ENCODE peak calls at places on chromosomes 16 and 17, in seven cellular contexts. S is NCI-H774, Q is lung, F is heart left ventricle, N is cardiac fibroblast, X is adrenal gland, M is EL. I is an unnamed sample.

GRCh38 chr16:81996664-81997529 is 14.4 kb downstream of the SDR42E1 start:
- DNase-seq in S (no peak), Q (no peak), F (no peak), N (peak; percentile 26), X (no peak), M (peak; percentile 76), I (peak; percentile 18)

GRCh38 chr17:35063514-35064223 is at the start of gene RFFL:
- DNase-seq in S (peak; percentile 86), Q (peak; percentile 91), F (peak; percentile 89), N (peak; percentile 96), X (peak; percentile 88), M (peak; percentile 98), I (peak; percentile 53)

GRCh38 chr17:73304438-73304837 is 7.4 kb downstream of the CDC42EP4 start:
- DNase-seq in S (no peak), Q (no peak), F (no peak), N (no peak), X (no peak), M (no peak), I (no peak)

GRCh38 chr17:35170968-35171771 is 23.0 kb downstream of the SLC35G3 start:
- DNase-seq in S (no peak), Q (no peak), F (no peak), N (peak; percentile 43), X (no peak), M (peak; percentile 35), I (peak; percentile 4)

GRCh38 chr17:4728124-4728523 is 3.1 kb upstream of the MED11 start:
- DNase-seq in S (no peak), Q (peak; percentile 64), F (no peak), N (peak; percentile 41), X (no peak), M (no peak), I (no peak)

GRCh38 chr16:3009568-3010390 is 2.9 kb upstream of the CLDN9 start:
- DNase-seq in S (no peak), Q (peak; percentile 79), F (no peak), N (no peak), X (no peak), M (no peak), I (no peak)

GRCh38 chr17:1724869-1725641 is 551 bp downstream of the WDR81 start:
- DNase-seq in S (no peak), Q (no peak), F (no peak), N (no peak), X (no peak), M (no peak), I (no peak)

GRCh38 chr17:44204453-44204882 is 4.8 kb upstream of the ATXN7L3 start:
- DNase-seq in S (no peak), Q (no peak), F (peak; percentile 59), N (peak; percentile 60), X (no peak), M (peak; percentile 79), I (no peak)

GRCh38 chr17:55301521-55302406 is 37.0 kb downstream of the HLF start:
- DNase-seq in S (peak; percentile 14), Q (no peak), F (no peak), N (peak; percentile 34), X (no peak), M (no peak), I (no peak)

GRCh38 chr17:59004338-59005111 is 102.2 kb downstream of the TRIM37 start:
- DNase-seq in S (peak; percentile 37), Q (peak; percentile 50), F (peak; percentile 39), N (peak; percentile 74), X (peak; percentile 74), M (peak; percentile 64), I (peak; percentile 70)

GRCh38 chr16:85153656-85154091 is 41.4 kb upstream of the CIBAR2 start:
- DNase-seq in S (no peak), Q (no peak), F (peak; percentile 86), N (no peak), X (no peak), M (no peak), I (no peak)

GRCh38 chr17:72903522-72903921 is 189.0 kb downstream of the SLC39A11 start:
- DNase-seq in S (no peak), Q (no peak), F (no peak), N (no peak), X (no peak), M (no peak), I (no peak)

GRCh38 chr16:87145181-87146176 is 171.7 kb downstream of the C16orf95 start:
- DNase-seq in S (no peak), Q (no peak), F (no peak), N (peak; percentile 60), X (no peak), M (peak; percentile 95), I (no peak)